ENCODE peak calls at places on chromosomes 5 and 9, in ten cellular contexts. H is OCI-LY7, N is fibroblast of pulmonary artery, W is AG10803, S is astrocyte of the spinal cord, R is lower leg skin, V is transverse colon, C is kidney, A is stomach, K is AG04450. O is an unnamed sample.

GRCh38 chr5:95786821-95787408 is 35.6 kb downstream of the GLRX start:
- DNase-seq in H (no peak), N (peak; percentile 78), W (peak; percentile 68), S (no peak), R (no peak), V (no peak), C (no peak), A (no peak), K (no peak), O (no peak)

GRCh38 chr5:32123058-32123805 is 50.9 kb downstream of the GOLPH3 start:
- DNase-seq in H (no peak), N (no peak), W (no peak), S (no peak), R (no peak), V (no peak), C (no peak), A (no peak), K (no peak), O (no peak)

GRCh38 chr5:179550511-179551342 is at the start of gene RUFY1:
- DNase-seq in H (peak; percentile 81), N (peak; percentile 78), W (peak; percentile 75), S (peak; percentile 81), R (peak; percentile 74), V (peak; percentile 87), C (peak; percentile 95), A (peak; percentile 88), K (peak; percentile 32), O (peak; percentile 22)

GRCh38 chr9:97831843-97832636 is 21.0 kb upstream of the FOXE1 start:
- DNase-seq in H (peak; percentile 45), N (no peak), W (no peak), S (no peak), R (no peak), V (no peak), C (no peak), A (no peak), K (no peak), O (no peak)

GRCh38 chr5:171493646-171494393 is 74.4 kb downstream of the FGF18 start:
- DNase-seq in H (no peak), N (no peak), W (no peak), S (no peak), R (no peak), V (no peak), C (no peak), A (no peak), K (no peak), O (no peak)

GRCh38 chr9:33649463-33649862 is 125.4 kb downstream of the ANKRD18B start:
- DNase-seq in H (no peak), N (no peak), W (no peak), S (no peak), R (no peak), V (no peak), C (no peak), A (no peak), K (no peak), O (no peak)

GRCh38 chr5:78651468-78651867 is 2.9 kb upstream of the LHFPL2 start:
- DNase-seq in H (no peak), N (no peak), W (no peak), S (no peak), R (no peak), V (no peak), C (no peak), A (no peak), K (no peak), O (no peak)

GRCh38 chr9:115855458-115856133 is 298.0 kb upstream of the PAPPA start:
- DNase-seq in H (no peak), N (peak; percentile 13), W (peak; percentile 51), S (no peak), R (no peak), V (no peak), C (no peak), A (no peak), K (no peak), O (no peak)

GRCh38 chr5:177450672-177451424 is 4.2 kb downstream of the PRR7 start:
- DNase-seq in H (no peak), N (no peak), W (no peak), S (no peak), R (no peak), V (no peak), C (no peak), A (no peak), K (no peak), O (no peak)

GRCh38 chr9:68546596-68547390 is 6.1 kb upstream of the TMEM252 start:
- DNase-seq in H (peak; percentile 75), N (no peak), W (no peak), S (no peak), R (no peak), V (no peak), C (no peak), A (no peak), K (no peak), O (no peak)

GRCh38 chr9:109868722-109869121 is 88.7 kb downstream of the PALM2AKAP2 start:
- DNase-seq in H (no peak), N (no peak), W (no peak), S (no peak), R (no peak), V (no peak), C (no peak), A (no peak), K (no peak), O (no peak)

GRCh38 chr9:137350696-137351584 is 48.9 kb upstream of the NRARP start:
- DNase-seq in H (no peak), N (no peak), W (no peak), S (no peak), R (no peak), V (no peak), C (no peak), A (peak; percentile 17), K (no peak), O (no peak)

GRCh38 chr9:137347928-137348327 is 45.9 kb upstream of the NRARP start:
- DNase-seq in H (no peak), N (no peak), W (no peak), S (no peak), R (no peak), V (no peak), C (no peak), A (peak; percentile 16), K (no peak), O (no peak)

GRCh38 chr9:137351781-137352501 is 49.9 kb upstream of the NRARP start:
- DNase-seq in H (no peak), N (no peak), W (no peak), S (no peak), R (no peak), V (no peak), C (no peak), A (peak; percentile 22), K (no peak), O (no peak)

GRCh38 chr9:137349471-137350033 is 47.5 kb upstream of the NRARP start:
- DNase-seq in H (no peak), N (no peak), W (no peak), S (no peak), R (no peak), V (no peak), C (no peak), A (peak; percentile 22), K (no peak), O (no peak)

GRCh38 chr9:137348781-137349470 is 46.9 kb upstream of the NRARP start:
- DNase-seq in H (no peak), N (no peak), W (no peak), S (no peak), R (no peak), V (no peak), C (peak; percentile 71), A (no peak), K (no peak), O (no peak)
- H3K4me3 ChIP-seq in H (no peak overlapping the region), N (no peak overlapping the region), W (no peak overlapping the region), S (no peak overlapping the region), R (no peak overlapping the region), V (no peak overlapping the region), C (no peak overlapping the region), A (no peak overlapping the region), K (no peak overlapping the region), O (no peak overlapping the region)

GRCh38 chr5:159961761-159962160 is 45.5 kb downstream of the ADRA1B start:
- DNase-seq in H (no peak), N (no peak), W (no peak), S (no peak), R (no peak), V (no peak), C (no peak), A (no peak), K (no peak), O (no peak)

GRCh38 chr5:159962214-159962613 is 45.9 kb downstream of the ADRA1B start:
- DNase-seq in H (no peak), N (no peak), W (no peak), S (no peak), R (no peak), V (no peak), C (no peak), A (no peak), K (no peak), O (no peak)

GRCh38 chr5:159963967-159964366 is 45.0 kb upstream of the TTC1 start:
- DNase-seq in H (no peak), N (no peak), W (no peak), S (no peak), R (no peak), V (no peak), C (no peak), A (no peak), K (no peak), O (no peak)

GRCh38 chr5:159961176-159961689 is 45.0 kb downstream of the ADRA1B start:
- DNase-seq in H (no peak), N (no peak), W (peak; percentile 33), S (no peak), R (no peak), V (no peak), C (no peak), A (no peak), K (no peak), O (no peak)

GRCh38 chr5:159965031-159965837 is 43.7 kb upstream of the TTC1 start:
- DNase-seq in H (peak; percentile 42), N (peak; percentile 75), W (peak; percentile 66), S (peak; percentile 72), R (no peak), V (peak; percentile 50), C (peak; percentile 84), A (peak; percentile 55), K (no peak), O (no peak)
- TF ChIP-seq CTCF in H (peak; percentile 76), N (peak; percentile 77), W (peak; percentile 83), S (peak; percentile 81), R (no peak), V (peak; percentile 48), C (peak; percentile 63), A (no peak), K (peak; percentile 75), O (peak; percentile 78)

DNA sequence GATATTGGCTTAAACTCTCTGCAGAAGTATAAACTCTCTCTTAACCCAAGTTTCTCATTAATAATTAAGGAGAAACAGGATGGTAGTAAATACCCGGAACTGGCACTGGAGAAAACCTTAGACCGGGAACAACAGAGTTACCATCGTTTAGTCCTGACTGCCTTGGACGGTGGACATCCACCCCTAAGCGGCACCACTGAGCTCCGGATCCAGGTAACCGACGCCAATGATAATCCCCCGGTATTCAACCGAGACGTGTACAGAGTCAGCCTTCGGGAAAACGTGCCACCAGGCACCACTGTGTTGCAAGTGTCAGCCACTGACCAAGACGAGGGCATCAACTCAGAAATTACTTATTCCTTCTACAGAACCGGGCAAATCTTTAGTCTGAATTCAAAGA is 861 bp downstream of the PCDHGB5 start:
- DNase-seq in H (no peak), N (no peak), W (no peak), S (no peak), R (no peak), V (no peak), C (no peak), A (no peak), K (no peak), O (no peak)
- H3K4me3 ChIP-seq in H (no peak overlapping the region), N (peak overlapping the region; percentile 28), W (peak overlapping the region; percentile 17), S (no peak overlapping the region), R (no peak overlapping the region), V (no peak overlapping the region), C (peak overlapping the region; percentile 39), A (no peak overlapping the region), K (no peak overlapping the region), O (no peak overlapping the region)

GRCh38 chr9:87381746-87382145 is 115.9 kb upstream of the DAPK1 start:
- DNase-seq in H (no peak), N (no peak), W (peak; percentile 48), S (no peak), R (no peak), V (no peak), C (no peak), A (no peak), K (no peak), O (no peak)
- TF ChIP-seq CTCF in H (no peak), N (no peak), W (no peak), S (no peak), R (no peak), V (no peak), C (no peak), A (no peak), K (no peak), O (no peak)